ENCODE peak calls at places on chromosomes 16 and 17, in six cellular contexts. J, D, L, Z, R and P are unnamed samples.

GRCh38 chr16:69339289-69340094 is at the start of the genes COG8 and NIP7:
- DNase-seq in J (peak; percentile 98), D (peak; percentile 97), L (peak; percentile 99), Z (peak; percentile 96), R (peak; percentile 97), P (peak; percentile 99)

GRCh38 chr16:22844426-22844825 is 30.5 kb downstream of the HS3ST2 start:
- DNase-seq in J (no peak), D (no peak), L (no peak), Z (no peak), R (no peak), P (peak; percentile 46)

GRCh38 chr16:75262800-75263127 is 11.3 kb upstream of the BCAR1 start:
- DNase-seq in J (no peak), D (no peak), L (no peak), Z (no peak), R (no peak), P (no peak)

GRCh38 chr17:78058581-78058980 is 70.0 kb downstream of the TMC6 start:
- DNase-seq in J (no peak), D (no peak), L (no peak), Z (no peak), R (no peak), P (no peak)

GRCh38 chr16:56279132-56279531 is 87.8 kb downstream of the GNAO1 start:
- DNase-seq in J (no peak), D (peak; percentile 26), L (no peak), Z (no peak), R (no peak), P (no peak)

GRCh38 chr17:55897301-55897700 is 146.4 kb downstream of the PCTP start:
- DNase-seq in J (no peak), D (no peak), L (no peak), Z (no peak), R (no peak), P (no peak)

GRCh38 chr16:55552621-55553020 is 13.9 kb upstream of the CAPNS2 start:
- DNase-seq in J (no peak), D (peak; percentile 51), L (peak; percentile 86), Z (no peak), R (no peak), P (no peak)

GRCh38 chr17:2053380-2054261 is 1.3 kb upstream of the HIC1 start:
- DNase-seq in J (peak; percentile 71), D (peak; percentile 58), L (peak; percentile 91), Z (peak; percentile 68), R (no peak), P (peak; percentile 92)

GRCh38 chr17:53033297-53033696 is 789.4 kb upstream of the KIF2B start:
- DNase-seq in J (no peak), D (no peak), L (no peak), Z (no peak), R (no peak), P (no peak)

GRCh38 chr16:77299395-77299794 is 100.2 kb downstream of the SYCE1L start:
- DNase-seq in J (peak; percentile 61), D (no peak), L (no peak), Z (no peak), R (no peak), P (peak; percentile 45)

DNA sequence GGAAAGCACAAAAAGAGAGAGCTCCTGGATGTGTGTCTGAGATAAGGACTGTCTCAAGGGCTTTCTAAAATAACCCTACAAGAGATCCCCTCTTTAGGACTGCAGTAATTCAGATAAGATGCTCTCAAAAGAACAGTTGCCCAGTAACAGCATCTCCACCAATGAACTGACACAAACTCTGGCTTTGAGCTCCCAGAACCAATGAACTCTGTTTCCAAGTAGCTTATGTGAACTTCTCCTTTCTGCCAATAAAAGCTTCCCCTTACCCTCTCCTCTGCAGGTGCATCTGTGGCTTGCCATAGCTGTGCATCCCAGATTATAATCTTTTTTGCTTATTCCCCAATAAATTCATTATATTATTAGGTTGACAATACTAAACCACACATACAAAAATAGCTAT is 421.5 kb downstream of the SLC39A11 start:
- DNase-seq in J (no peak), D (no peak), L (no peak), Z (no peak), R (no peak), P (peak; percentile 77)
- H3K9ac ChIP-seq in J (no peak overlapping the region), D (no peak overlapping the region), L (no peak overlapping the region), Z (no peak overlapping the region), R (no peak overlapping the region), P (no peak overlapping the region)

GRCh38 chr16:57724541-57724940 is 11.0 kb upstream of the KATNB1 start:
- DNase-seq in J (no peak), D (no peak), L (no peak), Z (no peak), R (no peak), P (no peak)
- H4K20me1 ChIP-seq in J (no peaks in the 10 kb centered on the region), D (no peaks in the 10 kb centered on the region), L (no peaks in the 10 kb centered on the region), Z (no peaks in the 10 kb centered on the region), R (no peaks in the 10 kb centered on the region), P (no peaks in the 10 kb centered on the region)

GRCh38 chr17:44688675-44689491 is 693 bp downstream of the CCDC43 start:
- DNase-seq in J (no peak), D (peak; percentile 8), L (peak; percentile 29), Z (no peak), R (no peak), P (peak; percentile 52)
- H3K9me2 ChIP-seq in J (no peaks in the 10 kb centered on the region), D (no peaks in the 10 kb centered on the region), L (no peaks in the 10 kb centered on the region), Z (no peaks in the 10 kb centered on the region), R (no peaks in the 10 kb centered on the region), P (no peaks in the 10 kb centered on the region)

DNA sequence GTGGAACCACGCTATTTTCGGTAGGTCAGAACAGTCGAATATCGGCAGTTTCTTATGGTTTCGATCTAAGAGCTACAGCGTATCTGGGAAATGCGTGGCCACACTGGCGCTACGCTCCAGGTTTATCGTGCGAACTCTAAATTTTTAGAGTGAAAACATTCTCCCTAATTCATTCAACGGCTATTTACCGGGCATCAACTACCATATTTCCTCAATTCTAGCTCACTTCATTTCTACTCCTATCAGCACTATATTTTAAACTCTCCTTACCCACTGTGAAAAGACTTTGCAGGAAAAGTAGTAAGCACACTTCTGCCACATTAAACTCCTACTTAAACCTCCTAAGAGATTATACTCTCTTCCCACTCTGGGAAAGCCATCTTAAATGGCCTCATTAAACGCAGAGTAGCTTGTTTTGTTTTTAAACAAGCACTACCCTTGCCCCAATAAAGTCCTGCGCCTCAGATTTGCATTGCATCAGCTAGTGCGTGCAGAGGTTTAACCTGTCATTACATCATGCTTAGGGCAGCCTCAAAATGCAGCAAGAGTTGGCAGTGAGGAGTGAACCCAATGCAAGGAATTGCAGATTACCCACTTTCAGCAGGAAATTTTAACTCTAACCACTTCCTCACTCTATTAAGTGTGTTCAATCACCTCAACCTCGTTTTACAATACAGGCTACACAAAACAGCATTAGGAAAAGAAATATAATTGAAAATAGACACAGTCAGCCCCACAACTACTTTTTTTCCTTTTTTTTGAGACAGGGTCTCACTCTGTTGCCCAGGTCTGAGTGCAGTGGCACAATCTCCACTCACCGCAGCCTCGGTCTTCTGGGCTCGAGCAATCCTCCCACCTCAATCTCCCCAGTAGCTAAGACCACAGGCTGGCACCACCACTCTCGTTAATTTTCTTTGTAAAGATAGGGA is 18.8 kb downstream of the SIAH1 start:
- DNase-seq in J (peak; percentile 77), D (peak; percentile 60), L (peak; percentile 93), Z (peak; percentile 46), R (peak; percentile 80), P (peak; percentile 80)
- H3K9ac ChIP-seq in J (peak overlapping the region; percentile 76), D (peak overlapping the region; percentile 77), L (peak overlapping the region; percentile 95), Z (peak overlapping the region; percentile 82), R (peak overlapping the region; percentile 68), P (peak overlapping the region; percentile 71)